ENCODE peak calls at places on chromosomes 12 and 14, in five cellular contexts. H, P, J, S and Q are unnamed samples.

GRCh38 chr12:80598004-80598606 is 109.3 kb upstream of the MYF6 start:
- DNase-seq in H (no peak), P (peak; percentile 82), J (peak; percentile 50), S (peak; percentile 75), Q (no peak)

GRCh38 chr14:91573894-91574837 is 64.1 kb upstream of the PPP4R3A start:
- DNase-seq in H (peak; percentile 43), P (peak; percentile 92), J (no peak), S (peak; percentile 18), Q (peak; percentile 2)

GRCh38 chr12:81077329-81077685 is 572 bp upstream of the ACSS3 start:
- DNase-seq in H (no peak), P (no peak), J (no peak), S (peak; percentile 43), Q (no peak)

GRCh38 chr14:103140316-103141109 is 17.3 kb downstream of the TNFAIP2 start:
- DNase-seq in H (no peak), P (no peak), J (no peak), S (no peak), Q (no peak)

GRCh38 chr12:51519755-51520154 is 71.3 kb upstream of the SCN8A start:
- DNase-seq in H (no peak), P (no peak), J (no peak), S (no peak), Q (no peak)

GRCh38 chr12:59452259-59452658 is 143.6 kb upstream of the SLC16A7 start:
- DNase-seq in H (no peak), P (peak; percentile 93), J (peak; percentile 25), S (peak; percentile 65), Q (no peak)

GRCh38 chr12:94147991-94148840 is at the start of gene PLXNC1:
- DNase-seq in H (no peak), P (peak; percentile 70), J (no peak), S (peak; percentile 27), Q (no peak)

GRCh38 chr14:58732387-58732786 is 94.6 kb downstream of the DACT1 start:
- DNase-seq in H (no peak), P (no peak), J (no peak), S (no peak), Q (no peak)

GRCh38 chr12:80064269-80064668 is 35.1 kb upstream of the OTOGL start:
- DNase-seq in H (no peak), P (peak; percentile 16), J (no peak), S (peak; percentile 56), Q (no peak)

GRCh38 chr14:21917699-21918436 is 244.2 kb upstream of the OR4E1 start:
- DNase-seq in H (no peak), P (peak; percentile 67), J (peak; percentile 36), S (peak; percentile 55), Q (no peak)

GRCh38 chr12:64240781-64241180 is 18.7 kb upstream of the KICS2 start:
- DNase-seq in H (no peak), P (peak; percentile 28), J (no peak), S (no peak), Q (no peak)

GRCh38 chr12:50614167-50614762 is 109.5 kb downstream of the DIP2B start:
- DNase-seq in H (no peak), P (peak; percentile 56), J (peak; percentile 52), S (peak; percentile 78), Q (no peak)